ENCODE peak calls at places on chromosomes 5 and 9, in four cellular contexts. One of them, this sample, is unnamed. For H3K27me3, the result is how much of the 10 kb centered on the place peaks cover.

GRCh38 chr5:156475831-156476551 is 149.0 kb downstream of the SGCD start:
- DNase-seq in CD8-positive, alpha-beta memory T cell: no peak
- DNase-seq in upper lobe of right lung: no peak
- DNase-seq in body of pancreas: peak
- DNase-seq in this sample: no peak

GRCh38 chr5:68374770-68375518 is 159.4 kb downstream of the PIK3R1 start:
- DNase-seq in body of pancreas: no peak
- DNase-seq in CD8-positive, alpha-beta memory T cell: no peak
- DNase-seq in upper lobe of right lung: no peak
- DNase-seq in this sample: no peak

GRCh38 chr5:68534131-68534940 is 318.8 kb downstream of the PIK3R1 start:
- DNase-seq in upper lobe of right lung: no peak
- DNase-seq in CD8-positive, alpha-beta memory T cell: no peak
- DNase-seq in body of pancreas: peak
- DNase-seq in this sample: no peak

GRCh38 chr9:21996438-21996837 is 1.8 kb downstream of the CDKN2B-AS1 start:
- DNase-seq in body of pancreas: no peak
- DNase-seq in CD8-positive, alpha-beta memory T cell: no peak
- DNase-seq in upper lobe of right lung: no peak
- DNase-seq in this sample: no peak

GRCh38 chr5:54415896-54416640 is 39.4 kb upstream of the HSPB3 start:
- DNase-seq in body of pancreas: no peak
- DNase-seq in CD8-positive, alpha-beta memory T cell: no peak
- DNase-seq in upper lobe of right lung: no peak
- DNase-seq in this sample: no peak

GRCh38 chr5:10735569-10736255 is 25.3 kb downstream of the DAP start:
- DNase-seq in body of pancreas: peak
- DNase-seq in CD8-positive, alpha-beta memory T cell: no peak
- DNase-seq in upper lobe of right lung: no peak
- DNase-seq in this sample: no peak

GRCh38 chr9:127844821-127845359 is 9.6 kb downstream of the ENG start:
- DNase-seq in upper lobe of right lung: no peak
- DNase-seq in CD8-positive, alpha-beta memory T cell: no peak
- DNase-seq in body of pancreas: peak
- DNase-seq in this sample: no peak

GRCh38 chr5:19865336-19866087 is 122.5 kb downstream of the CDH18 start:
- DNase-seq in upper lobe of right lung: no peak
- DNase-seq in CD8-positive, alpha-beta memory T cell: no peak
- DNase-seq in body of pancreas: no peak
- DNase-seq in this sample: no peak

GRCh38 chr5:132419517-132420468 is 50.3 kb downstream of the SLC22A5 start:
- DNase-seq in CD8-positive, alpha-beta memory T cell: peak
- DNase-seq in upper lobe of right lung: peak
- DNase-seq in body of pancreas: peak
- DNase-seq in this sample: peak

GRCh38 chr9:131185924-131186323 is 60.5 kb downstream of the NUP214 start:
- DNase-seq in CD8-positive, alpha-beta memory T cell: no peak
- DNase-seq in body of pancreas: no peak
- DNase-seq in upper lobe of right lung: no peak
- DNase-seq in this sample: no peak

GRCh38 chr5:80866372-80866771 is 93.8 kb upstream of the RASGRF2 start:
- DNase-seq in body of pancreas: no peak
- DNase-seq in CD8-positive, alpha-beta memory T cell: no peak
- DNase-seq in upper lobe of right lung: no peak
- DNase-seq in this sample: no peak

GRCh38 chr5:122118356-122118948 is 10.9 kb upstream of the ZNF474 start:
- DNase-seq in upper lobe of right lung: no peak
- DNase-seq in CD8-positive, alpha-beta memory T cell: no peak
- DNase-seq in body of pancreas: no peak
- DNase-seq in this sample: no peak

GRCh38 chr5:145520335-145520734 is 314.8 kb downstream of the PRELID2 start:
- DNase-seq in body of pancreas: no peak
- DNase-seq in CD8-positive, alpha-beta memory T cell: no peak
- DNase-seq in upper lobe of right lung: no peak
- DNase-seq in this sample: no peak

GRCh38 chr5:10655686-10656075 is 91.8 kb downstream of the ANKRD33B start:
- DNase-seq in CD8-positive, alpha-beta memory T cell: no peak
- DNase-seq in body of pancreas: peak
- DNase-seq in upper lobe of right lung: no peak
- DNase-seq in this sample: no peak

GRCh38 chr9:36922548-36922947 is 111.5 kb downstream of the PAX5 start:
- DNase-seq in upper lobe of right lung: no peak
- DNase-seq in body of pancreas: no peak
- DNase-seq in CD8-positive, alpha-beta memory T cell: no peak
- DNase-seq in this sample: no peak

GRCh38 chr9:97934321-97935115 is 3.5 kb downstream of the HEMGN start:
- DNase-seq in body of pancreas: no peak
- DNase-seq in CD8-positive, alpha-beta memory T cell: no peak
- DNase-seq in upper lobe of right lung: no peak
- DNase-seq in this sample: no peak

GRCh38 chr9:14910178-14910805 is at the start of gene FREM1:
- DNase-seq in body of pancreas: peak
- DNase-seq in upper lobe of right lung: peak
- DNase-seq in CD8-positive, alpha-beta memory T cell: no peak
- DNase-seq in this sample: no peak

GRCh38 chr9:109794361-109795012 is 14.5 kb downstream of the PALM2AKAP2 start:
- DNase-seq in body of pancreas: no peak
- DNase-seq in CD8-positive, alpha-beta memory T cell: no peak
- DNase-seq in upper lobe of right lung: no peak
- DNase-seq in this sample: no peak

GRCh38 chr9:129880654-129881546 is 45.6 kb downstream of the USP20 start:
- DNase-seq in CD8-positive, alpha-beta memory T cell: no peak
- DNase-seq in upper lobe of right lung: no peak
- DNase-seq in body of pancreas: no peak
- DNase-seq in this sample: no peak

GRCh38 chr9:73202992-73203391 is 51.3 kb downstream of the ANXA1 start:
- DNase-seq in upper lobe of right lung: no peak
- DNase-seq in body of pancreas: no peak
- DNase-seq in CD8-positive, alpha-beta memory T cell: no peak
- DNase-seq in this sample: no peak

GRCh38 chr5:35133186-35133585 is 85.4 kb upstream of the AGXT2 start:
- DNase-seq in body of pancreas: no peak
- DNase-seq in upper lobe of right lung: no peak
- DNase-seq in CD8-positive, alpha-beta memory T cell: no peak
- DNase-seq in this sample: no peak

GRCh38 chr9:132026932-132027585 is 52.6 kb downstream of the MED27 start:
- DNase-seq in upper lobe of right lung: no peak
- DNase-seq in CD8-positive, alpha-beta memory T cell: no peak
- DNase-seq in body of pancreas: no peak
- DNase-seq in this sample: no peak

GRCh38 chr5:43274435-43275114 is 38.6 kb downstream of the HMGCS1 start:
- DNase-seq in CD8-positive, alpha-beta memory T cell: no peak
- DNase-seq in upper lobe of right lung: peak
- DNase-seq in body of pancreas: no peak
- DNase-seq in this sample: no peak

GRCh38 chr5:153982206-153982605 is 56.5 kb downstream of the FAM114A2 start:
- DNase-seq in body of pancreas: no peak
- DNase-seq in upper lobe of right lung: no peak
- DNase-seq in CD8-positive, alpha-beta memory T cell: no peak
- DNase-seq in this sample: no peak

GRCh38 chr5:989961-990530 is 18.6 kb upstream of the NKD2 start:
- DNase-seq in body of pancreas: peak
- DNase-seq in CD8-positive, alpha-beta memory T cell: no peak
- DNase-seq in upper lobe of right lung: peak
- DNase-seq in this sample: peak

GRCh38 chr9:29850664-29851063 is 2277.4 kb upstream of the C9orf72 start:
- DNase-seq in body of pancreas: no peak
- DNase-seq in CD8-positive, alpha-beta memory T cell: no peak
- DNase-seq in upper lobe of right lung: no peak
- DNase-seq in this sample: no peak

GRCh38 chr5:142981886-142982820 is 212.0 kb downstream of the ARHGAP26 start:
- DNase-seq in upper lobe of right lung: peak
- DNase-seq in body of pancreas: peak
- DNase-seq in CD8-positive, alpha-beta memory T cell: no peak
- DNase-seq in this sample: peak

DNA sequence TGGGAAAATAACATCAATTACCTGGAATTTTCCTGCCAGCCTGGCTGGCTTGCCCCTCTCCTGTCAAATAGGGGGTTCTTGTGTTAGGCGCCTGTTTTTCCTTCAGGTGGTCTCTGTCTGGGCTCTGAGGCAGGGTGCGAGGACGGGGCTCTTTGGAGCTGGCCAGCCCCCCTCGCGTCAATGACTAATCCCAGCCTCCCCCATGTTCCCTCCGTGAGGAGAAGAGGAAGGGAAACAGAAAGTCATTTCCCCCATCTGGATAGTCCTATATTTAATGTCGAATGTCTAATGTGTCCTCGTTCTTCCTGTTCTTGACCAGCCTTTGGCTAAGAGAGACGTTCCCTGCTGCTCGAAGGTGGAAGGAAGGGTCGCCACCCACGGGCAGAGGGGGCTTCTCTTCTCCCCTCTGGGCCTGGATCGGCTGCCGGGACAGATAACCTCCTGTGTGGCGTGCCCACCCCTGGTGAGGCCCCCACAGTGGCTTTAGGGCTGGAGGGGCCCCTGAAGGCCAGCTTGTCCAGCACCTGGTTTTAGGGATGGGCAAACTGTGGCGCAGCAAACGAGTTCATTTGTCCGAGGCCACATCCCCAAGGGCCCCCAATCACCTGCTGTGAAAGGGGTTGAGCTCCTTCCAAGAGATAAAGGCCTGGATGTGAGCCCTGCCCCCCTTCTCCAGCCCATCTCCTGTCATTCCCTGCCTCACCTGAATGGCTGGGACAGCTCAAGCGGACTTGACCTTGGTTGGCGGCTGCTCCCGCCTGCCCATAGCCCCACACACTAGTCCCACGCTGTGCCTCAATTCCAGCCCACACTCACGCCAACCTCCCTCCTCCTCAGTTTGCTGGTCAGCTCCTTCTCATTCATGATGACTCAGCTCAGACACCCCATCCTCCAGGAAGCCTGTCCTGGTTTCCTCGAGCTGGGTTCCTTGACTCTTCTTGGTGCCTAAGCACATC is 35.9 kb upstream of the UNC5A start:
- DNase-seq in upper lobe of right lung: peak
- DNase-seq in body of pancreas: no peak
- DNase-seq in CD8-positive, alpha-beta memory T cell: no peak
- DNase-seq in this sample: no peak
- H3K27me3 ChIP-seq in upper lobe of right lung: under half
- H3K27me3 ChIP-seq in body of pancreas: under half
- H3K27me3 ChIP-seq in CD8-positive, alpha-beta memory T cell: under half
- H3K27me3 ChIP-seq in this sample: under half

DNA sequence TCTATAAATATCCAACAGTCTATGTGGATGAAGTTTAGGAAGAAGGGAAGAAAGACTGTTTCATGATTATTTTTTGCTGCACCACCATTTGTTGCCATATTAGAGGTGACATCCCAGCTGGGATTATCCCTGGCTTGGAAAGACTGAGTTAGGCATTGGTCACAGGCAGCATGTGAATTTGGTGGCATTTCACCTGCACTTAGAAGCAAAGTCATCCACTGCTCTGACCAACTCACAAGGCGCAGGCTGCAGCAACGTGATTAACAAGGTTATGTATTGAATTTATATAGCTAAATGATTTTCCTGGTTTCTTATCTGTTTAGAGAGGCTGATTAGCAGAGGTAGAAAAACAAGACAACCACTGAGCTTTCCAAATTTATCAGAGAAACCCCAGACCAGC is 2.7 kb downstream of the FYB1 start:
- DNase-seq in upper lobe of right lung: no peak
- DNase-seq in body of pancreas: no peak
- DNase-seq in CD8-positive, alpha-beta memory T cell: no peak
- DNase-seq in this sample: no peak
- H3K27me3 ChIP-seq in upper lobe of right lung: under half
- H3K27me3 ChIP-seq in body of pancreas: under half
- H3K27me3 ChIP-seq in CD8-positive, alpha-beta memory T cell: under half
- H3K27me3 ChIP-seq in this sample: under half

GRCh38 chr5:135396459-135397055 is 2.5 kb downstream of the MACROH2A1 start:
- DNase-seq in CD8-positive, alpha-beta memory T cell: no peak
- DNase-seq in upper lobe of right lung: no peak
- DNase-seq in body of pancreas: no peak
- DNase-seq in this sample: no peak
- H3K27me3 ChIP-seq in CD8-positive, alpha-beta memory T cell: under half
- H3K27me3 ChIP-seq in upper lobe of right lung: under half
- H3K27me3 ChIP-seq in body of pancreas: under half
- H3K27me3 ChIP-seq in this sample: under half

GRCh38 chr5:129905467-129906176 is 1.4 kb downstream of the CHSY3 start:
- DNase-seq in CD8-positive, alpha-beta memory T cell: no peak
- DNase-seq in upper lobe of right lung: no peak
- DNase-seq in body of pancreas: no peak
- DNase-seq in this sample: peak
- H3K27me3 ChIP-seq in CD8-positive, alpha-beta memory T cell: under half
- H3K27me3 ChIP-seq in upper lobe of right lung: under half
- H3K27me3 ChIP-seq in body of pancreas: under half
- H3K27me3 ChIP-seq in this sample: under half

GRCh38 chr9:135093911-135094584 is 6.6 kb downstream of the OLFM1 start:
- DNase-seq in CD8-positive, alpha-beta memory T cell: no peak
- DNase-seq in body of pancreas: no peak
- DNase-seq in upper lobe of right lung: no peak
- DNase-seq in this sample: no peak
- H3K27me3 ChIP-seq in CD8-positive, alpha-beta memory T cell: under half
- H3K27me3 ChIP-seq in body of pancreas: under half
- H3K27me3 ChIP-seq in upper lobe of right lung: under half
- H3K27me3 ChIP-seq in this sample: under half

GRCh38 chr5:77851229-77852067 is 75.3 kb upstream of the TBCA start:
- DNase-seq in CD8-positive, alpha-beta memory T cell: no peak
- DNase-seq in upper lobe of right lung: no peak
- DNase-seq in body of pancreas: peak
- DNase-seq in this sample: no peak
- H3K27me3 ChIP-seq in CD8-positive, alpha-beta memory T cell: under half
- H3K27me3 ChIP-seq in upper lobe of right lung: under half
- H3K27me3 ChIP-seq in body of pancreas: under half
- H3K27me3 ChIP-seq in this sample: under half

DNA sequence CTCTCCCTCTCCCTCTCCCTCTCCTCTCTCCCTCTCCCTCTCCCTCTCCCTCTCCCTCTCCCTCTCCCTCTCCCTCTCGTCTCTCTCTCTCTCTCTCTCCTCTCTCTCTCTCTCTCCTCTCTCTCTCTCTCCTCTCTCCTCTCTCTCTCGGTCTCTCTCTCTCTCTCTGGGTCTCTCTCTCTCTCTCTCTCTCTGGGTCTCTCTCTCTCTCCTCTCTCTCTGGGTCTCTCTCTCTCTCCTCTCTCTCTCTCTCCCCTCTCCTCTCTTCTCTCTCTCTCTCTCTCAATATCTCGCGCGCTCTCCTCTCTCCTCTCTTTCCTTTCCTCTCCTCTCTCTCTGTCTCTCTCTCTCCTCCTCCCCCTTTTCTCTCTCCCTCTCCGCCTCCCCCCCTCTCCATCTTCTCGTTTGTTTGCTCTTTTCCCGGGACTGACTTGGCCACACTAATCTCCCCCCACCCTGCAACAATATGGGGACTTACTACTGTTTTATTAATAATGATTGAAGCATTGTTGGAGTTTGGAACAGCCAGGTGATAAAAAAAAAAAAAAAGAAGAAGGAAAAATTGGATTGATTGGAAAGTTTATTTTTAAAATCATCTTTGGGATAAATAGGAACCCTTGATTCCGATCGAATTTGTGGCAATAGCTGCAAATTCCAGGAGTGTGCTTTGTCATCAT is 857 bp upstream of the NR2F1-AS1 start:
- DNase-seq in upper lobe of right lung: no peak
- DNase-seq in body of pancreas: no peak
- DNase-seq in CD8-positive, alpha-beta memory T cell: no peak
- DNase-seq in this sample: no peak
- H3K27me3 ChIP-seq in upper lobe of right lung: half or more
- H3K27me3 ChIP-seq in body of pancreas: under half
- H3K27me3 ChIP-seq in CD8-positive, alpha-beta memory T cell: half or more
- H3K27me3 ChIP-seq in this sample: half or more

This sample was measured in lower lobe of right lung.